ENCODE peak calls at places on chromosomes 12 and 14, in four cellular contexts. One of them, this sample, is unnamed.

GRCh38 chr14:60090864-60091519 is 731 bp upstream of the PCNX4 start:
- DNase-seq in lower lobe of right lung: peak; percentile 45
- DNase-seq in cardiac muscle cell: peak; percentile 73
- DNase-seq in upper lobe of right lung: peak; percentile 68
- DNase-seq in this sample: peak; percentile 80

GRCh38 chr12:15688202-15688736 is 100.9 kb downstream of the EPS8 start:
- DNase-seq in lower lobe of right lung: peak; percentile 82
- DNase-seq in cardiac muscle cell: no peak
- DNase-seq in upper lobe of right lung: peak; percentile 77
- DNase-seq in this sample: peak; percentile 84

GRCh38 chr12:66942741-66943465 is 264.0 kb upstream of the GRIP1 start:
- DNase-seq in lower lobe of right lung: no peak
- DNase-seq in cardiac muscle cell: peak; percentile 42
- DNase-seq in upper lobe of right lung: no peak
- DNase-seq in this sample: no peak

GRCh38 chr12:121822393-121823100 is 18.7 kb downstream of the SETD1B start:
- DNase-seq in lower lobe of right lung: no peak
- DNase-seq in cardiac muscle cell: no peak
- DNase-seq in upper lobe of right lung: no peak
- DNase-seq in this sample: no peak

GRCh38 chr12:103986823-103987222 is 21.2 kb downstream of the TDG start:
- DNase-seq in lower lobe of right lung: no peak
- DNase-seq in cardiac muscle cell: no peak
- DNase-seq in upper lobe of right lung: no peak
- DNase-seq in this sample: no peak

GRCh38 chr12:87678453-87678852 is 350.7 kb downstream of the C12orf50 start:
- DNase-seq in lower lobe of right lung: no peak
- DNase-seq in cardiac muscle cell: no peak
- DNase-seq in upper lobe of right lung: no peak
- DNase-seq in this sample: no peak

GRCh38 chr12:124661382-124661781 is 94.0 kb upstream of the NCOR2 start:
- DNase-seq in lower lobe of right lung: no peak
- DNase-seq in cardiac muscle cell: no peak
- DNase-seq in upper lobe of right lung: no peak
- DNase-seq in this sample: no peak

GRCh38 chr12:121989266-121989950 is 32.3 kb upstream of the BCL7A start:
- DNase-seq in lower lobe of right lung: no peak
- DNase-seq in cardiac muscle cell: no peak
- DNase-seq in upper lobe of right lung: no peak
- DNase-seq in this sample: no peak

GRCh38 chr12:105357162-105357691 is 26.7 kb downstream of the C12orf75 start:
- DNase-seq in lower lobe of right lung: no peak
- DNase-seq in cardiac muscle cell: no peak
- DNase-seq in upper lobe of right lung: no peak
- DNase-seq in this sample: no peak

GRCh38 chr14:60563113-60563512 is 54.2 kb downstream of the SIX6 start:
- DNase-seq in lower lobe of right lung: no peak
- DNase-seq in cardiac muscle cell: no peak
- DNase-seq in upper lobe of right lung: no peak
- DNase-seq in this sample: no peak

GRCh38 chr12:65557425-65558167 is 266.7 kb upstream of the HMGA2 start:
- DNase-seq in lower lobe of right lung: no peak
- DNase-seq in cardiac muscle cell: no peak
- DNase-seq in upper lobe of right lung: no peak
- DNase-seq in this sample: no peak

GRCh38 chr14:79896009-79896408 is 315.3 kb downstream of the DIO2 start:
- DNase-seq in lower lobe of right lung: no peak
- DNase-seq in cardiac muscle cell: no peak
- DNase-seq in upper lobe of right lung: no peak
- DNase-seq in this sample: no peak

GRCh38 chr14:68181395-68182326 is 362.1 kb downstream of the RAD51B start:
- DNase-seq in lower lobe of right lung: no peak
- DNase-seq in cardiac muscle cell: no peak
- DNase-seq in upper lobe of right lung: no peak
- DNase-seq in this sample: no peak

GRCh38 chr14:61451491-61451890 is 130.1 kb downstream of the PRKCH start:
- DNase-seq in lower lobe of right lung: no peak
- DNase-seq in cardiac muscle cell: no peak
- DNase-seq in upper lobe of right lung: no peak
- DNase-seq in this sample: no peak

GRCh38 chr14:99195602-99196309 is 76.2 kb downstream of the BCL11B start:
- DNase-seq in lower lobe of right lung: no peak
- DNase-seq in cardiac muscle cell: no peak
- DNase-seq in upper lobe of right lung: no peak
- DNase-seq in this sample: no peak

GRCh38 chr14:46861753-46862152 is 210.2 kb upstream of the RPL10L start:
- DNase-seq in lower lobe of right lung: no peak
- DNase-seq in cardiac muscle cell: no peak
- DNase-seq in upper lobe of right lung: no peak
- DNase-seq in this sample: no peak
- H3K4me3 ChIP-seq in lower lobe of right lung: no peak overlapping the region
- H3K4me3 ChIP-seq in cardiac muscle cell: no peak overlapping the region
- H3K4me3 ChIP-seq in upper lobe of right lung: no peak overlapping the region
- H3K4me3 ChIP-seq in this sample: no peak overlapping the region

GRCh38 chr14:69616408-69616773 is 5.0 kb downstream of the SUSD6 start:
- DNase-seq in lower lobe of right lung: no peak
- DNase-seq in cardiac muscle cell: no peak
- DNase-seq in upper lobe of right lung: no peak
- DNase-seq in this sample: no peak

GRCh38 chr14:69613312-69614073 is 2.1 kb downstream of the SUSD6 start:
- DNase-seq in lower lobe of right lung: no peak
- DNase-seq in cardiac muscle cell: no peak
- DNase-seq in upper lobe of right lung: no peak
- DNase-seq in this sample: no peak

GRCh38 chr14:69614592-69614991 is 3.2 kb downstream of the SUSD6 start:
- DNase-seq in lower lobe of right lung: peak; percentile 72
- DNase-seq in cardiac muscle cell: no peak
- DNase-seq in upper lobe of right lung: no peak
- DNase-seq in this sample: no peak

GRCh38 chr14:69617796-69618195 is 6.4 kb downstream of the SUSD6 start:
- DNase-seq in lower lobe of right lung: no peak
- DNase-seq in cardiac muscle cell: no peak
- DNase-seq in upper lobe of right lung: no peak
- DNase-seq in this sample: no peak

DNA sequence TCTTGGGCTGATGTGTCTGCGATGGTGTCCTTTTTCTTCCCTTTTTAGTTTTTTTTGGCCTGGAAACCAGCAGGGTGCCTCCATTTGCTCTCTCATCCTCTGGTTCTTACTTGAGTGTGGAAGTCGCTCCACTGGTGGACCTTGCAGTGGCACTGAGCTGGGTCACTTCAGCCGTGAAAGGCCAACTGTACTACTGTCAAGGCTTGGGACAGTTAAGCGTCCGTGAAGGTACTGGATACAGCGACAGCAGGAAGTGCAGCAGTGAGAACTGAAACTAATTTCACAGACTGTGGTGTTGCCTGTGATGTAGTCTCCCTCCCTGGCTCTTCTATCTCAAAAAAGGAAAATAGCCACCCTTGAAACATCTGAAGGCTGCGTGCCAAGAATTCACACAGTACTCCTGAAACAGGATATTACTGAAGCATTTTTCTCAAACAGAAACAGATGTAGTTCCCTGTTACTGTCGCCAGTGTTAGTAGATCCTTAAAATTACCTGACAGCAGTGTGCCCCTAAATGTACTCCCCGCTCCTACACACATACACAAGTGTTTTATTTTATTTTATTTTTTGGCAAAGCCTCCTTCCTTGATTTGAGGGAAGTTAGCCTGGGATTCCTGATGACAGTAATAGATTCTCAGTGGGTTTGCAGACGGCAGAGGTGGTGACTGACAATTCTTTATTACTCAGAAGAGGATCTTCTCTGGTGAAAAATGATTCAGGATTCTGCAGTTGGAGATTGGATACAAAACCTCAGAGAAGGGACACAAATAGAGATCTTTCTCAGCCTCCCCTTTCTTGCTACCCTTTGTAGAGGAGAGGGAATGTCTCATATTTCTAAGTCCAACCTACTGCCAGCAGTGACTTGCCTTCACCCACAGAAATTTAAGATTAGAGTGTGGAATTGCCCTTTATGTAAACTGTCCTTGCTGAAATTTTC is 4.3 kb downstream of the SUSD6 start:
- DNase-seq in lower lobe of right lung: no peak
- DNase-seq in cardiac muscle cell: no peak
- DNase-seq in upper lobe of right lung: no peak
- DNase-seq in this sample: peak; percentile 86
- TF ChIP-seq CTCF in lower lobe of right lung: peak; percentile 17
- TF ChIP-seq CTCF in cardiac muscle cell: no peak
- TF ChIP-seq CTCF in upper lobe of right lung: peak; percentile 6
- TF ChIP-seq CTCF in this sample: no peak

GRCh38 chr12:46664771-46665287 is 161.0 kb downstream of the SLC38A4 start:
- DNase-seq in lower lobe of right lung: no peak
- DNase-seq in cardiac muscle cell: no peak
- DNase-seq in upper lobe of right lung: no peak
- DNase-seq in this sample: no peak
- H3K4me1 ChIP-seq in lower lobe of right lung: peaks cover 19% of the 10 kb centered on the region
- H3K4me1 ChIP-seq in cardiac muscle cell: peaks cover 13% of the 10 kb centered on the region
- H3K4me1 ChIP-seq in upper lobe of right lung: peaks cover 16% of the 10 kb centered on the region
- H3K4me1 ChIP-seq in this sample: peaks cover 15% of the 10 kb centered on the region

GRCh38 chr14:53955234-53955556 is 1.4 kb downstream of the BMP4 start:
- DNase-seq in lower lobe of right lung: no peak
- DNase-seq in cardiac muscle cell: no peak
- DNase-seq in upper lobe of right lung: no peak
- DNase-seq in this sample: no peak

GRCh38 chr14:53955671-53956426 is 776 bp downstream of the BMP4 start:
- DNase-seq in lower lobe of right lung: peak; percentile 72
- DNase-seq in cardiac muscle cell: peak; percentile 45
- DNase-seq in upper lobe of right lung: peak; percentile 87
- DNase-seq in this sample: peak; percentile 93

GRCh38 chr14:53953828-53954550 is 2.6 kb downstream of the BMP4 start:
- DNase-seq in lower lobe of right lung: peak; percentile 59
- DNase-seq in cardiac muscle cell: peak; percentile 65
- DNase-seq in upper lobe of right lung: peak; percentile 77
- DNase-seq in this sample: peak; percentile 82

GRCh38 chr14:53953002-53953827 is 3.4 kb downstream of the BMP4 start:
- DNase-seq in lower lobe of right lung: peak; percentile 85
- DNase-seq in cardiac muscle cell: peak; percentile 94
- DNase-seq in upper lobe of right lung: peak; percentile 94
- DNase-seq in this sample: peak; percentile 94

DNA sequence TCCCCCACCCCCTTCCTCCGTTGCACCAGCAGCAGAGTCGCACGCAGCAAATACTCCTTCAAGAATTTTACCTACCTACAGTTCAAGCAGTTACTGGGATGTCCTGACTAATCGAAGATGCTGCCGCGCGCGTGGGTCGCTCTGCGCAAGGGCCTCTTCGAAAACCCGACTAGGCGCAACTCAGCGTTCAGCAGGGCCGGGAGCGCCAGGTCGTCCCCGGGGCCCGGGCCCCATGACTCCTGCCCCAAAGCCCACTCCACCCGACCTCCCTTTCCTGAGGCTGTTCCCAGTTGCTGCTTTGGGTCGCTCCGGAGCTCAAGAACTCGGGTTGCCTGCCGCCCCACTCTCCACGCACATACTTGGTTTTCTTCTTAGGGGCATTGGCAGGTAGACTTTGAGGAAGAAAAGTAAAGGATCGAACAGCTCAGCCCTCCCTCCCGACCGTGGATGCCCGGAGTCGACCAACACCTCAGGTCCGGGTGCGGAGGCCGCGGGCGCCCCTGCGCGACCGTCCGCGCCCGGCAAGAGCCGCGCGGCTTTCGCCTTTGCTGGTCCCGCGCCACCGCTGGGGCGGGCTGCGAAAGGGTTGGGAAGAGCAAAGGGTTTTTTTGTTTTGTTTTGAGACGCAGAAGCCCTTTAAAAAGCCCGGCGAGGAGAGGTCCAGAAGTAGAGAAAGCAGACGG is 1.9 kb downstream of the BMP4 start:
- DNase-seq in lower lobe of right lung: no peak
- DNase-seq in cardiac muscle cell: peak; percentile 27
- DNase-seq in upper lobe of right lung: peak; percentile 69
- DNase-seq in this sample: peak; percentile 67
- H3K4me3 ChIP-seq in lower lobe of right lung: peak overlapping the region; percentile 69
- H3K4me3 ChIP-seq in cardiac muscle cell: peak overlapping the region; percentile 63
- H3K4me3 ChIP-seq in upper lobe of right lung: peak overlapping the region; percentile 70
- H3K4me3 ChIP-seq in this sample: peak overlapping the region; percentile 53

GRCh38 chr12:110824342-110824741 is 22.4 kb upstream of the CCDC63 start:
- DNase-seq in lower lobe of right lung: no peak
- DNase-seq in cardiac muscle cell: no peak
- DNase-seq in upper lobe of right lung: no peak
- DNase-seq in this sample: no peak
- TF ChIP-seq CTCF in lower lobe of right lung: no peak
- TF ChIP-seq CTCF in cardiac muscle cell: no peak
- TF ChIP-seq CTCF in upper lobe of right lung: no peak
- TF ChIP-seq CTCF in this sample: no peak

DNA sequence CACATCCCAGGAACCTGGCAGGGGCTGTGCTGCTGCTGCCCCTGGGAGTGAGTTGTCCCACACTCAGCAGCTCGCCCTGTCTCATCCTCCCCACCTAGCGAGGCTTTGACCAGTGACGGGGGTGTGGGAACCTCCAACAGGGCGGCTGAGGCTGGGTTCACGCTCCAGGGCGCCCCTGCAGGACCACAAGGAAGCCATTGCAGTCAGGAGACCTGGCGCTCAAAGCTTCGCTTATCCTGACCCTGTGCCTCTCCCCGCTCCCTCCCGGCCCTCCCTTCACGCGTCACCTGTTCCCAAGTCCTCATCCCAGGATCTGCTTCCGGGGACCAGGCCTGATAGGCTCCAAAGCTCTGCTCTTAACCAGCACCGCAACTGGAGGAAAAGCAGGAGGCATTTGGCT is 272.0 kb upstream of the SFSWAP start:
- DNase-seq in lower lobe of right lung: no peak
- DNase-seq in cardiac muscle cell: peak; percentile 14
- DNase-seq in upper lobe of right lung: no peak
- DNase-seq in this sample: no peak
- H3K4me1 ChIP-seq in lower lobe of right lung: no peaks in the 10 kb centered on the region
- H3K4me1 ChIP-seq in cardiac muscle cell: no peaks in the 10 kb centered on the region
- H3K4me1 ChIP-seq in upper lobe of right lung: no peaks in the 10 kb centered on the region
- H3K4me1 ChIP-seq in this sample: no peaks in the 10 kb centered on the region

DNA sequence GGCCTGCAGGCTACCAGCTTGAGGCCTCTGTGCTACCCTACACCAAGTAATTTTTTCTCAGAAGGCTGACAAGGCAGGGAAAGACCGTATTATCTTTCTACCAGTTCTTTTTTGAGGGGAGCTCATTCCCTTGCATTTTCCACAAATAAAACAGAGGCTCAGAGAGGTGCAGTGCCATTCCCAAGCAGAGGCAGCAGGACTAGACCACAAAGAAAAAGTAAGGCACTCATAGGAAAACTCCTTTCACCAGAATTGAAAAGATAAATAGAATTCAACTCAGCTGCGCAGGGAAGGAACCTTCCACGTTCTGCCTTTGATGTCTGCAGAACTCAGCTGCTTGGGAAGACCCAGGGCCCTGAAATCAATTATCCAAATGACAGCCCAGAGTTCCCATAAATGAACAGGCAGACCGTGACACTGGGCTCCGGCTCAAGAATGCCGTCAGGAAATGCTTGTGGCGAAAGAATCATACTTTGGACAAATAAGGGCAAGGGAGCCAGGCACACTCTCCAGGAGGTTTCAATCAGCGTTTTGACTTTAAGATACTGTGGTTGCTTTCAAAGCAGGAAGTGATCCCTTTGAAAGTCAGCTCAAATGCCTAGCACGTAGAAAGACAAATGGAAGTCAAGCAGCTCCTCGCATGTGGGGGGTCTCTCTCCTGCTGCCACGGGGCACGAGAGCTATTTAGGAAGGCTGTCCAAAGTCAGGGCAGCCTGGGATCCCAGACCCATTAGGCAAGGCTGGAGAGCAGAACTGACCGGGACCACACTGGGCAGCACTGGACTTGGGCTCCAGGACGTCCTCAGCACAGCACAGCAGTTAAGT is 14.0 kb downstream of the KCTD10 start:
- DNase-seq in lower lobe of right lung: peak; percentile 78
- DNase-seq in cardiac muscle cell: peak; percentile 87
- DNase-seq in upper lobe of right lung: peak; percentile 80
- DNase-seq in this sample: peak; percentile 97
- H3K4me3 ChIP-seq in lower lobe of right lung: peak overlapping the region; percentile 22
- H3K4me3 ChIP-seq in cardiac muscle cell: peak overlapping the region; percentile 2
- H3K4me3 ChIP-seq in upper lobe of right lung: peak overlapping the region; percentile 4
- H3K4me3 ChIP-seq in this sample: peak overlapping the region; percentile 24

GRCh38 chr12:72084061-72084460 is 145.4 kb downstream of the TPH2 start:
- DNase-seq in lower lobe of right lung: no peak
- DNase-seq in cardiac muscle cell: no peak
- DNase-seq in upper lobe of right lung: no peak
- DNase-seq in this sample: no peak
- TF ChIP-seq CTCF in lower lobe of right lung: no peak
- TF ChIP-seq CTCF in cardiac muscle cell: no peak
- TF ChIP-seq CTCF in upper lobe of right lung: no peak
- TF ChIP-seq CTCF in this sample: no peak

This sample was measured in sigmoid colon.